ENCODE peak calls at places on chromosome 2, in four cellular contexts. S is fibroblast of lung, O is K562, X is left ventricle myocardium inferior. C is an unnamed sample.

GRCh38 chr2:95029898-95030341 is 4.4 kb downstream of the MAL start:
- DNase-seq in S (no peak), O (no peak), X (no peak), C (no peak)

GRCh38 chr2:24926602-24927252 is 6.7 kb upstream of the ADCY3 start:
- DNase-seq in S (peak), O (no peak), X (peak), C (no peak)

GRCh38 chr2:139600166-139600565 is 820.0 kb upstream of the NXPH2 start:
- DNase-seq in S (no peak), O (no peak), X (no peak), C (no peak)

GRCh38 chr2:203097735-203098134 is 83.1 kb downstream of the NBEAL1 start:
- DNase-seq in S (no peak), O (peak), X (no peak), C (no peak)

GRCh38 chr2:23940976-23941605 is 828 bp downstream of the UBXN2A start:
- DNase-seq in S (peak), O (no peak), X (no peak), C (no peak)

GRCh38 chr2:100222844-100223243 is 80.5 kb upstream of the AFF3 start:
- DNase-seq in S (no peak), O (no peak), X (no peak), C (no peak)

GRCh38 chr2:83071352-83071751 is 1387.7 kb downstream of the SUCLG1 start:
- DNase-seq in S (no peak), O (no peak), X (no peak), C (no peak)

GRCh38 chr2:102809291-102810189 is 47.7 kb downstream of the TMEM182 start:
- DNase-seq in S (no peak), O (no peak), X (no peak), C (no peak)

GRCh38 chr2:85334933-85335332 is 7.1 kb upstream of the TGOLN2 start:
- DNase-seq in S (no peak), O (no peak), X (no peak), C (no peak)

GRCh38 chr2:1954061-1954460 is 209.7 kb upstream of the PXDN start:
- DNase-seq in S (no peak), O (no peak), X (no peak), C (no peak)

GRCh38 chr2:31086585-31086984 is 51.7 kb downstream of the GALNT14 start:
- DNase-seq in S (no peak), O (no peak), X (no peak), C (no peak)

GRCh38 chr2:147843421-147843863 is 1.4 kb upstream of the ACVR2A start:
- DNase-seq in S (no peak), O (no peak), X (no peak), C (no peak)

DNA sequence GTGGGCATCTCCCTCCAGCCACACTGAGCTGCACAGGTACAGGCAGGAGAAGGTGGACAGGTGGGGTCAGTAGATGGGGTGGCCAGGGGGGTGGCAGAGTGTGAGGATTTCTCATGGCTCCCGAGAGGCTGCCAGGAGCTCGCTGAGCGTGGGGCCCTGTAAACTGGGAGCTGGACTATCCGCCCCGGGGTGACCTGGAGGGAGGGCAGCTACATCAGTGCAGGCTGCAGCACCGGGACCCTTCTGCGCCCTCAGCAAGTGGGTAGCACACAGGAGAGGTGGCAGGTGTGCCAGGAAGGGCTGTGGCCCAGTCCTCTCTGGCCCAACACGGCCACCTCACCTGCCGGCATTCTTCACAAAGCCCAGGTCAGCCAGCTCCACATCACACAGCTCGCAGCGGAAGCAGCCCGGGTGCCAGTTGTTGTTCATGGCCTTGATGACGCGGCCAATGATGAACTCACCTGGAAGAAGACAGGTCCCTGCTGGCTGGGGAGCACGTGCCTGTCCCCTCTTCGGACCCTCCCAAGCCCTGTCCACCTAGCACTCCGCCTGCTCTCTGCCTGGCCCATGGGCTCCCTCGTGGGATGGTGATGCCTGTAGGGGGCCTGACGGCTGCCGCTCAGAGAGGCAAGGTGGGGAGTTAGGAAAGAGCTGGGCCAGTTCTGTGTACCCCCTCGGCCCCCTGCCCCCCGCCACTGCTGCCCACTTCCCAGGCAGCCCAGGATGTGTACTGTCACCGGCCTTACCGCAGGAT is 8.3 kb downstream of the GPR17 start:
- DNase-seq in S (no peak), O (no peak), X (no peak), C (no peak)
- H3K27ac ChIP-seq in S (no peak), O (no peak), X (peak), C (no peak)

GRCh38 chr2:219496781-219497494 is 1.8 kb upstream of the GMPPA start:
- DNase-seq in S (peak), O (no peak), X (no peak), C (no peak)

GRCh38 chr2:219496247-219496646 is 2.4 kb upstream of the GMPPA start:
- DNase-seq in S (no peak), O (no peak), X (no peak), C (no peak)

GRCh38 chr2:219493086-219493485 is 5.6 kb upstream of the GMPPA start:
- DNase-seq in S (no peak), O (no peak), X (no peak), C (no peak)

GRCh38 chr2:219495531-219496122 is 3.1 kb upstream of the GMPPA start:
- DNase-seq in S (peak), O (peak), X (peak), C (peak)

GRCh38 chr2:219494952-219495530 is 3.6 kb upstream of the GMPPA start:
- DNase-seq in S (no peak), O (no peak), X (no peak), C (no peak)
- H3K27ac ChIP-seq in S (no peak), O (no peak), X (peak), C (no peak)

DNA sequence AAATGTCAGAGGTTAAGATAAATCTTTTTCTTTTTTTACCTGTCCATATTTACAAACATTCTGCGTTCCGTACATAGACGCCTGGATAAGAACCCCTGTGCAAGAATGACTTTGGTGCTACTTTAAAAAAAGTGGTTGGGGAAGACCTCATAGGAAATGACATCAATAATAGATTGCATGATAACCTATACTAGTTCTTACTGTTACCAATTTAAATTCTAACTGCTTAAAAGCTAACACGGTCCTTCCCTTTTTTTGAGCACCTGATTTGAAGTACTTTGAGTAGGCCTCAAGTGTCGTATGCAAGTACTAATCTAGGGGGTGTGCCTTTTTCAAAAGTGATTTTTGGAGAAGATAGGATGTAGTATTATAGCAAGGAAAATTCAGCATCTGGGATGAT is 2.1 kb downstream of the SLC39A10 start:
- DNase-seq in S (peak), O (peak), X (no peak), C (no peak)
- H3K27ac ChIP-seq in S (peak), O (peak), X (peak), C (no peak)

GRCh38 chr2:205699554-205700289 is 17.4 kb downstream of the NRP2 start:
- DNase-seq in S (no peak), O (no peak), X (no peak), C (no peak)
- H3K27ac ChIP-seq in S (peak), O (no peak), X (peak), C (peak)

DNA sequence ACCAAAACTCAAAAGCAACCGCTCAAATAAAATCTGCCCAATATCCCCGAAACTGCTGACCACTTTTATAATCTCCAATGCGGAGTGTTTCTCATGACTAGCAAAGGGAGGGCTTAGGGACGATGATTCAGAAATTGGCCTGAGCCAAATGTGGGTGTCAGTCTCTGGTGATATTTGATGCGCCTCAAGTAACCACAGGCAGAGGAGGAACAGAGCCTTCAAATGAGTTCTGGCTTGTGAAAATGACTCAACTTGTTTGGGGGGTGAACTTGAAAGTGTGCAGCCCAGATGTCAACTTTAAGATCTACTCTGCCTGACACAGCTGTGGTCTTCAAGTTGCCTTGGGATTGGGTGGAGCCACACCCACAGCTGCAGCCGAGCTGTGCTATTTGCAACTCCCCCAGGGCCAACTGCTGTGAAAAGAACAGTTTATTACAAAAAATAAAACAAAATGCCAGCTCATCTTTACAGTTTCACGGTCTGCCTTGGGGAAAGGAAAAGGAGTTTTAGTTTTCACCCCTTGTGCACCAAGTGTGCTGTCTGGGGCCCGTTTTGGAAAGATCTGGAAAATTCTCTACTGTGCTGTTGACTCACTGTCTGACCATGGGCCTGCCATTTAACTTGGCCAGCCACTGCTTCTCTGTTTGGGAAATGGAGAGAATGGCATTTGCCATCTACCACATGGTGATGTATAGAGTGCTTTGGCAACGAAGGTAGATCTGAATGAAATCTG is 222.1 kb downstream of the MTX2 start:
- DNase-seq in S (peak), O (peak), X (peak), C (no peak)
- H3K27ac ChIP-seq in S (no peak), O (peak), X (peak), C (no peak)

GRCh38 chr2:172394008-172394407 is 33.4 kb upstream of the ITGA6 start:
- DNase-seq in S (no peak), O (no peak), X (no peak), C (no peak)
- H3K27ac ChIP-seq in S (no peak), O (no peak), X (peak), C (no peak)

C was measured in WERI-Rb-1.